ENCODE peak calls at places on chromosomes 5 and 9, in ten cellular contexts. H is GM03348; P is GM19239; U is IMR-90; C is activated naive CD4-positive, alpha-beta T cell treated with anti-CD3 and anti-CD28 coated beads, Interleukin-2, amount 10 ng/mL, durations not matched to agents 7 days and 5 days; E is stimulated activated CD4-positive, alpha-beta T cell treated with anti-CD3 and anti-CD28 coated beads, Interleukin-12 subunit alpha, Interleukin-12 subunit beta, amount 100 ng/mL, for 24 hours; R is cardiac muscle cell; K is NCI-H446 treated with DMSO at 0.1 percent for 48 hours; I is B cell; Q is HT1080. X is an unnamed sample.

GRCh38 chr5:5421961-5422818 is at the start of gene ICE1:
- DNase-seq in H (peak), E (peak), C (peak), U (peak), Q (peak), P (peak), K (peak), I (peak), R (peak), X (peak)

GRCh38 chr9:27436234-27436633 is 87.9 kb upstream of the IFNK start:
- DNase-seq in C (no peak), P (no peak), E (no peak), H (no peak), Q (no peak), K (no peak), I (no peak), R (no peak), U (no peak), X (no peak)

GRCh38 chr9:4365055-4365454 is 65.2 kb upstream of the GLIS3 start:
- DNase-seq in R (no peak), Q (no peak), P (no peak), C (no peak), U (no peak), H (no peak), I (no peak), K (no peak), E (no peak), X (no peak)

GRCh38 chr5:148816357-148816756 is 10.1 kb upstream of the ADRB2 start:
- DNase-seq in R (no peak), H (no peak), I (no peak), Q (no peak), U (no peak), C (no peak), K (no peak), P (no peak), E (no peak), X (no peak)

GRCh38 chr9:29799227-29799626 is 2225.9 kb upstream of the C9orf72 start:
- DNase-seq in K (no peak), C (no peak), Q (no peak), H (no peak), E (no peak), U (no peak), P (no peak), R (no peak), I (no peak), X (peak)

GRCh38 chr5:42429694-42430093 is 6.5 kb downstream of the GHR start:
- DNase-seq in U (no peak), P (no peak), C (no peak), I (no peak), K (peak), Q (no peak), H (no peak), R (no peak), E (no peak), X (no peak)

GRCh38 chr5:138148811-138149210 is 9.6 kb upstream of the NME5 start:
- DNase-seq in H (peak), C (no peak), I (no peak), Q (peak), E (no peak), P (no peak), R (peak), U (peak), K (no peak), X (peak)

GRCh38 chr5:97019435-97020117 is 83.7 kb downstream of the LNPEP start:
- DNase-seq in P (no peak), C (no peak), Q (no peak), K (no peak), H (no peak), E (no peak), U (peak), I (no peak), R (no peak), X (no peak)

GRCh38 chr5:174680901-174681565 is 43.3 kb upstream of the MSX2 start:
- DNase-seq in U (no peak), P (no peak), I (no peak), C (no peak), E (no peak), H (no peak), Q (no peak), K (no peak), R (no peak), X (no peak)

GRCh38 chr5:72283358-72283757 is 36.7 kb downstream of the MRPS27 start:
- DNase-seq in I (no peak), Q (no peak), R (peak), U (no peak), C (no peak), K (no peak), P (no peak), E (no peak), H (no peak), X (no peak)

GRCh38 chr5:42606464-42606869 is 150.2 kb upstream of the CCDC152 start:
- DNase-seq in K (no peak), P (no peak), C (no peak), I (no peak), U (no peak), E (no peak), Q (no peak), H (no peak), R (no peak), X (no peak)

GRCh38 chr5:11415751-11416150 is 488.5 kb downstream of the CTNND2 start:
- DNase-seq in R (no peak), H (no peak), I (no peak), Q (no peak), E (no peak), C (no peak), K (peak), U (no peak), P (no peak), X (no peak)

GRCh38 chr5:54362434-54362833 is 52.1 kb upstream of the ARL15 start:
- DNase-seq in H (peak), Q (peak), C (no peak), P (no peak), R (peak), K (no peak), U (peak), E (no peak), I (no peak), X (no peak)

GRCh38 chr9:107816187-107817021 is 326.8 kb upstream of the KLF4 start:
- DNase-seq in U (no peak), C (no peak), K (no peak), E (no peak), Q (no peak), P (no peak), H (no peak), I (no peak), R (no peak), X (no peak)

GRCh38 chr5:67032921-67033664 is 163.5 kb downstream of the CD180 start:
- DNase-seq in C (no peak), U (peak), R (peak), E (no peak), I (peak), P (no peak), H (no peak), K (no peak), Q (no peak), X (no peak)

GRCh38 chr5:139251281-139251687 is 42.3 kb upstream of the MATR3 start:
- DNase-seq in C (peak), U (no peak), I (peak), E (no peak), Q (no peak), K (no peak), R (no peak), P (peak), H (no peak), X (no peak)

GRCh38 chr9:16555802-16556201 is 314.7 kb downstream of the BNC2 start:
- DNase-seq in Q (no peak), K (no peak), R (no peak), U (no peak), P (no peak), E (no peak), C (no peak), I (no peak), H (no peak), X (no peak)

GRCh38 chr9:2234371-2234893 is 219.3 kb downstream of the SMARCA2 start:
- DNase-seq in I (no peak), Q (no peak), C (no peak), K (peak), U (peak), H (peak), P (no peak), E (no peak), R (peak), X (peak)

GRCh38 chr5:127447822-127448221 is 69.6 kb upstream of the PRRC1 start:
- DNase-seq in U (peak), E (no peak), C (no peak), K (no peak), Q (peak), P (no peak), I (no peak), H (no peak), R (peak), X (no peak)

GRCh38 chr9:136206602-136207333 is 1.8 kb upstream of the LHX3 start:
- DNase-seq in E (no peak), C (no peak), U (no peak), H (no peak), R (no peak), K (no peak), Q (no peak), I (no peak), P (no peak), X (no peak)

GRCh38 chr5:91297994-91298393 is 85.1 kb downstream of the ARRDC3 start:
- DNase-seq in K (no peak), E (no peak), R (no peak), U (no peak), Q (no peak), C (no peak), I (no peak), H (no peak), P (no peak), X (no peak)

GRCh38 chr5:14331377-14331776 is 188.2 kb downstream of the TRIO start:
- DNase-seq in P (no peak), I (peak), E (no peak), H (no peak), C (peak), U (peak), K (no peak), Q (no peak), R (no peak), X (no peak)

GRCh38 chr5:157612071-157612476 is 36.5 kb upstream of the ADAM19 start:
- DNase-seq in E (no peak), K (no peak), H (no peak), C (no peak), P (no peak), I (no peak), R (no peak), U (no peak), Q (no peak), X (peak)

GRCh38 chr9:126953089-126953809 is 38.7 kb downstream of the RALGPS1 start:
- DNase-seq in C (no peak), I (no peak), P (no peak), U (peak), K (no peak), Q (no peak), R (peak), H (peak), E (no peak), X (no peak)

GRCh38 chr5:159444441-159445082 is 114.3 kb upstream of the IL12B start:
- DNase-seq in H (peak), P (no peak), I (peak), U (peak), E (no peak), K (peak), C (no peak), R (peak), Q (peak), X (peak)

GRCh38 chr5:168693297-168693696 is 114.1 kb upstream of the PANK3 start:
- DNase-seq in E (no peak), U (no peak), P (no peak), H (no peak), I (no peak), R (no peak), K (no peak), C (no peak), Q (no peak), X (no peak)

X was measured in mammary epithelial cell.